ENCODE peak calls at places on chromosome 5, in nine cellular contexts. I is activated CD4-positive, alpha-beta T cell treated with anti-CD3 and anti-CD28 coated beads, Interleukin-2, amount 50 U/mL, for 48 hours; F is GM23338; J is suprapubic skin; T is NCI-H1092; S is skeletal muscle cell; D is endothelial cell; B is GOT3; Z is retinal pigment epithelial cell. A is an unnamed sample.

GRCh38 chr5:31853398-31854135 is 214.6 kb downstream of the PDZD2 start:
- DNase-seq in D (no peak), I (no peak), F (peak; percentile 41), T (no peak), J (no peak), Z (no peak), S (no peak), B (no peak), A (no peak)

GRCh38 chr5:136053336-136054121 is 24.7 kb downstream of the TGFBI start:
- DNase-seq in S (peak; percentile 86), I (no peak), D (no peak), J (no peak), T (no peak), Z (peak; percentile 68), F (no peak), B (peak; percentile 48), A (peak; percentile 84)

GRCh38 chr5:10894445-10895054 is 133.5 kb upstream of the DAP start:
- DNase-seq in J (no peak), D (no peak), T (no peak), B (no peak), I (no peak), S (no peak), Z (no peak), F (no peak), A (no peak)

GRCh38 chr5:10789021-10789420 is 28.0 kb upstream of the DAP start:
- DNase-seq in F (no peak), Z (peak; percentile 44), B (no peak), S (peak; percentile 75), J (no peak), D (no peak), I (no peak), T (no peak), A (peak; percentile 76)

GRCh38 chr5:84384604-84385575 is at the start of gene EDIL3:
- DNase-seq in T (no peak), I (no peak), Z (no peak), F (peak; percentile 82), B (no peak), D (peak; percentile 66), J (no peak), S (no peak), A (no peak)

GRCh38 chr5:136058031-136058971 is 29.5 kb downstream of the TGFBI start:
- DNase-seq in I (no peak), S (peak; percentile 98), J (no peak), F (peak; percentile 72), D (peak; percentile 35), Z (peak; percentile 92), B (peak; percentile 86), T (no peak), A (peak; percentile 100)

GRCh38 chr5:140764177-140765020 is 21.5 kb upstream of the PCDHA1 start:
- DNase-seq in J (no peak), F (no peak), D (no peak), S (no peak), I (no peak), B (no peak), Z (no peak), T (no peak), A (no peak)

GRCh38 chr5:143536364-143536763 is 132.9 kb upstream of the NR3C1 start:
- DNase-seq in J (no peak), F (no peak), S (peak; percentile 95), D (no peak), T (no peak), B (peak; percentile 43), Z (peak; percentile 86), I (no peak), A (peak; percentile 90)

GRCh38 chr5:150502847-150503246 is 5.1 kb upstream of the NDST1 start:
- DNase-seq in T (no peak), Z (no peak), J (no peak), F (no peak), D (no peak), S (no peak), I (no peak), B (no peak), A (no peak)

GRCh38 chr5:98750693-98751092 is 22.8 kb upstream of the RGMB start:
- DNase-seq in T (no peak), B (no peak), D (peak; percentile 21), I (no peak), Z (no peak), F (peak; percentile 81), J (no peak), S (no peak), A (no peak)

GRCh38 chr5:151569132-151570046 is 21.7 kb downstream of the FAT2 start:
- DNase-seq in Z (no peak), I (peak; percentile 33), D (no peak), S (no peak), J (no peak), B (no peak), F (no peak), T (no peak), A (no peak)

GRCh38 chr5:17896605-17897004 is 262.3 kb downstream of the TAF11L14 start:
- DNase-seq in J (no peak), S (peak; percentile 21), D (no peak), T (no peak), Z (no peak), F (no peak), I (no peak), B (no peak), A (no peak)

GRCh38 chr5:162886717-162887116 is 550.7 kb upstream of the CCNG1 start:
- DNase-seq in J (no peak), Z (no peak), F (no peak), B (no peak), D (no peak), S (no peak), I (no peak), T (no peak), A (no peak)

GRCh38 chr5:14450055-14450524 is 131.5 kb upstream of the OTULINL start:
- DNase-seq in B (no peak), J (peak; percentile 84), T (no peak), Z (no peak), I (peak; percentile 26), S (peak; percentile 89), D (no peak), F (no peak), A (peak; percentile 89)

GRCh38 chr5:94470802-94471201 is 147.6 kb downstream of the KIAA0825 start:
- DNase-seq in Z (no peak), B (no peak), D (no peak), T (no peak), S (no peak), J (no peak), I (no peak), F (no peak), A (no peak)

GRCh38 chr5:176662371-176663333 is 15.4 kb downstream of the TSPAN17 start:
- DNase-seq in D (no peak), J (no peak), F (no peak), S (no peak), T (no peak), B (no peak), I (no peak), Z (no peak), A (no peak)

GRCh38 chr5:71899865-71900342 is 180.8 kb downstream of the CARTPT start:
- DNase-seq in F (no peak), B (no peak), J (no peak), T (no peak), Z (no peak), I (no peak), S (no peak), D (no peak), A (no peak)

GRCh38 chr5:180178516-180179398 is 30.3 kb downstream of the RASGEF1C start:
- DNase-seq in T (no peak), J (peak; percentile 75), S (no peak), B (no peak), D (no peak), F (no peak), I (no peak), Z (no peak), A (no peak)

GRCh38 chr5:151003503-151003860 is 16.9 kb upstream of the GPX3 start:
- DNase-seq in Z (no peak), J (no peak), B (no peak), S (no peak), I (no peak), T (no peak), D (no peak), F (no peak), A (no peak)

GRCh38 chr5:57277085-57277484 is 103.2 kb downstream of the GPBP1 start:
- DNase-seq in T (no peak), D (no peak), Z (no peak), J (no peak), F (peak; percentile 42), I (no peak), S (no peak), B (no peak), A (no peak)